ENCODE peak calls at places on chromosomes 16 and 17, in seven cellular contexts. J is SK-N-SH; F is testis; V is prostate gland; Y is CD4-positive, alpha-beta T cell; P is astrocyte of the cerebellum; A is nephron progenitor cell. L is an unnamed sample.

GRCh38 chr17:28712705-28713415 is 1.2 kb upstream of the PROCA1 start:
- DNase-seq in F (no peak), J (no peak), A (no peak), Y (no peak), P (no peak), V (no peak), L (no peak)

GRCh38 chr16:86158688-86159360 is 259.9 kb downstream of the IRF8 start:
- DNase-seq in A (no peak), P (no peak), J (no peak), F (no peak), V (no peak), Y (no peak), L (no peak)

GRCh38 chr17:61075988-61076387 is 323.7 kb upstream of the TBX2 start:
- DNase-seq in V (no peak), P (no peak), J (no peak), F (no peak), A (no peak), Y (no peak), L (no peak)

GRCh38 chr16:47699090-47699489 is 238.0 kb downstream of the PHKB start:
- DNase-seq in F (no peak), P (no peak), Y (no peak), A (no peak), J (no peak), V (no peak), L (no peak)

GRCh38 chr16:66486773-66487579 is 59.9 kb downstream of the BEAN1 start:
- DNase-seq in F (no peak), Y (no peak), P (peak), A (no peak), V (no peak), J (peak), L (peak)

GRCh38 chr17:59893617-59894100 is 738 bp downstream of the RPS6KB1 start:
- DNase-seq in F (peak), V (no peak), J (peak), A (no peak), Y (no peak), P (no peak), L (no peak)

GRCh38 chr16:67542464-67542863 is 13.8 kb downstream of the RIPOR1 start:
- DNase-seq in A (no peak), P (no peak), F (no peak), Y (peak), J (peak), V (no peak), L (no peak)

GRCh38 chr16:67207857-67208524 is 9.1 kb downstream of the ELMO3 start:
- DNase-seq in F (no peak), Y (no peak), V (no peak), P (no peak), A (no peak), J (peak), L (no peak)

GRCh38 chr16:80027007-80027965 is 426.7 kb upstream of the MAF start:
- DNase-seq in F (peak), V (peak), P (peak), J (no peak), A (no peak), Y (peak), L (peak)

GRCh38 chr16:75402174-75402820 is 31.0 kb downstream of the CFDP1 start:
- DNase-seq in P (no peak), A (no peak), J (no peak), V (no peak), Y (no peak), F (no peak), L (no peak)

GRCh38 chr17:33521784-33522183 is 228.7 kb upstream of the ASIC2 start:
- DNase-seq in J (peak), F (peak), P (no peak), A (peak), V (no peak), Y (no peak), L (no peak)

GRCh38 chr16:56279132-56279531 is 87.8 kb downstream of the GNAO1 start:
- DNase-seq in A (no peak), V (no peak), J (no peak), F (no peak), P (no peak), Y (peak), L (peak)

GRCh38 chr17:8698142-8699050 is 46.2 kb downstream of the CCDC42 start:
- DNase-seq in P (no peak), Y (no peak), F (peak), A (peak), V (peak), J (peak), L (no peak)

GRCh38 chr17:31888124-31888523 is 13.4 kb downstream of the UTP6 start:
- DNase-seq in J (no peak), P (no peak), Y (no peak), V (no peak), F (no peak), A (no peak), L (no peak)

GRCh38 chr17:60352569-60352968 is 39.4 kb downstream of the USP32 start:
- DNase-seq in F (no peak), J (no peak), V (no peak), P (no peak), A (no peak), Y (no peak), L (no peak)

GRCh38 chr17:55620945-55621344 is 101.7 kb downstream of the TMEM100 start:
- DNase-seq in V (no peak), Y (no peak), F (no peak), A (no peak), J (no peak), P (no peak), L (no peak)

GRCh38 chr16:19840524-19841110 is 44.0 kb downstream of the GPRC5B start:
- DNase-seq in P (no peak), F (no peak), V (no peak), J (no peak), A (no peak), Y (no peak), L (no peak)

GRCh38 chr17:48486557-48486956 is 44.3 kb downstream of the HOXB1 start:
- DNase-seq in A (no peak), V (no peak), Y (no peak), F (no peak), P (peak), J (no peak), L (no peak)

DNA sequence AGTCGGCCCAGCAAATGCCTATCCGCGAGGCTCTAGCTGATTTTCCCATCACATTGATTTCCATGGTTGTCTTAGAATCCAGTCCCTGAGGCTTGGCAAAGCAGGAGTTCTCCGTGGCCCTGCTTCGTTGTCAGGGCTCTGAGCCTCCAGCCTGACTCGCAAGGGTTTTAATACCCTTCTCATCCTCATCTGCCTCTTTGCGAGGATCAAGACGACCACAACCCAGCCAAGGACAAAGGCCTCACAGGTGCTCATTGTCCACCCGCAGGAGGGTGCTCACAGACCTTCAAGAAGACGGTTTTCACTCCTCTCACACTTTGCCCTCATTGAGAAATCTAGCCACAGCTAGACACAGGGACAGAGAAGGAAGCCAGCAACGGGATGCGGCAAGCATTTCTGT is 610.8 kb downstream of the KCNJ18 start:
- DNase-seq in A (no peak), V (no peak), P (no peak), Y (no peak), J (no peak), F (no peak), L (no peak)
- TF ChIP-seq CTCF in A (no peak), V (no peak), P (no peak), Y (no peak), J (no peak), F (no peak), L (no peak)

GRCh38 chr16:78228704-78229103 is 129.2 kb downstream of the WWOX start:
- DNase-seq in F (no peak), V (no peak), Y (no peak), P (no peak), J (no peak), A (no peak), L (no peak)

GRCh38 chr16:78230832-78231231 is 131.4 kb downstream of the WWOX start:
- DNase-seq in A (no peak), J (no peak), Y (no peak), V (peak), P (no peak), F (no peak), L (no peak)

GRCh38 chr16:78224342-78224741 is 124.9 kb downstream of the WWOX start:
- DNase-seq in V (no peak), P (no peak), A (no peak), Y (no peak), F (no peak), J (no peak), L (no peak)

DNA sequence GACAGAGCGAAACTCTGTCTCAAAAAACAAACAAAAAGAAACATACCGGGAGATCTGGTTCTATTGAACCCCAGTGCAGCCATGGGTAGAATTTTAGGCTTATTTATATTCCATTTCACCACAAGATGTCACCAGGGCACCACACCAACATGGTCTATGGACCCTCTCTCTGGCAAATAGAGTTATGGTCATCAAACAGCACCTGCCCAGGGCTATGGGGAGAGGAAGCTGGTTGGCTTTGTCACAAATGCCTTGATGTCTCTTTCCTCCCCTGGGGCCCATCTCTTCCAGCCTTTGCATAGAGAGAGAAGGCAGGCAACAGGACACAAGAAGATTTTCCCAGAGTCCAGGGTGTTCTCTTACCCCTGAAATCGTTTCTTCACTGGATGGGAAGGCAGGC is 128.4 kb downstream of the WWOX start:
- DNase-seq in J (peak), P (no peak), V (no peak), Y (no peak), A (peak), F (no peak), L (no peak)
- TF ChIP-seq CTCF in J (peak), P (peak), V (no peak), Y (no peak), A (peak), F (no peak), L (no peak)

GRCh38 chr17:6574689-6575595 is 18.6 kb upstream of the PITPNM3 start:
- DNase-seq in Y (no peak), A (peak), P (no peak), F (peak), V (no peak), J (no peak), L (peak)
- TF ChIP-seq CTCF in Y (no peak), A (no peak), P (peak), F (no peak), V (peak), J (no peak), L (no peak)

DNA sequence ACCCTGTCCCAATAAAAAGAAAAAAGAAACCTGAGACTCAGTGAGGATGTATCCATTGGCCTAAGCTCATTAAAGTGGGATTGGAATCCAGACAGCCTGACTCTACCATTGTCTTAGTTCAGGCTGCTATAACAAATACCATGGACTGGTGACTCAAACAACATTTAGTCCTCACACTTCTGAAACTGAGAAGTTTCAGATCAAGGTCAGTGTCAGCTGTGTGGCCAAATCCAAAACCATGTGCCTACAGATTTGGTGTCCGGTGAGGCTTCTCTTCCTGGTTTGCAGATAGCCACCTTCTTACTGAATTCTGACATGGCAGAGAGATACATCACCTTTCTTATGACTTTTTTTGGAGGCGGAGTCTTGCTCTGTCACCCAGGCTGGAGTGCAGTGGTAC is 53.3 kb upstream of the KDM8 start:
- DNase-seq in Y (no peak), J (no peak), P (no peak), V (no peak), F (no peak), A (no peak), L (no peak)
- TF ChIP-seq CTCF in Y (no peak), J (no peak), P (no peak), V (no peak), F (no peak), A (no peak), L (no peak)

GRCh38 chr17:7548585-7549400 is at the start of gene TNFSF12:
- DNase-seq in P (no peak), V (peak), Y (peak), J (peak), A (peak), F (peak), L (no peak)
- TF ChIP-seq CTCF in P (peak), V (peak), Y (no peak), J (peak), A (no peak), F (no peak), L (peak)

DNA sequence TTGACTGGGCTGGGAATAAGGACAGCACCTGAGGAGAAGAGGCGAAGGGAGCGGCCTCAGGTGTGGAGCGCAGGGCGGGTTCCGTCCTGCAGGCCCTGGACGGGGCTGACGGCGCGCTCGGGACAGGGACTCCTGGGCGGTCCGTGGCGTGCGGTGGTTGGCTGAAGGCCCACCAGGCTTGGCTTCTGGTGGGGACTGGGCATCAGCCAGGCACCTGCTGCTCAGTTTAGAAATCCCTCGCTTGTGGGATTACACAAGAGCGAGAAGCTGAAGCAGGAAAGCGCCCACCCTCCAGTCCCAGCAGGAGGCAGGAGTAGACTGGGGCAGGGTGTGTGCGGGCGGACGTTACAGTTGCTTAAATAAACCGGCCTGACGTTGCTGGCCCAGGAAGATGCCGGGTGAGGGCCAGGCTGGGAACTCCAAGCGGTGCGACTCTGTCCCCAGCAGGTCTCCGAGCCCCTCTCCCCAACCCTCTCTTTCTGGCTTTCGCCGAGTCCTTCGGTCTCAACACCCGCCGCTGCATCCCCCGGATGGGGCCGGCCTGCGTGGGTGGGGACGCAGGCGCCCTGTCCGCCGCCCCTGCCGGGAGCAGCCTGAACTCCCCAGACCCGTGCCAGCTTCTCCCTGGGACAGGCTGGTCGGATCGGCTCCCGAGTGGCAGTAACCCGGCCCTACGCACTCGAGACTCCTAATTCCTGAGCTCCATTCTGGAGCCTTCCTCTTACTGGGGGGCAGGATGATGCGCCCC is 639 bp downstream of the MIF4GD start:
- DNase-seq in F (peak), J (peak), A (peak), Y (peak), P (no peak), V (peak), L (peak)
- TF ChIP-seq CTCF in F (no peak), J (peak), A (no peak), Y (no peak), P (peak), V (peak), L (no peak)

DNA sequence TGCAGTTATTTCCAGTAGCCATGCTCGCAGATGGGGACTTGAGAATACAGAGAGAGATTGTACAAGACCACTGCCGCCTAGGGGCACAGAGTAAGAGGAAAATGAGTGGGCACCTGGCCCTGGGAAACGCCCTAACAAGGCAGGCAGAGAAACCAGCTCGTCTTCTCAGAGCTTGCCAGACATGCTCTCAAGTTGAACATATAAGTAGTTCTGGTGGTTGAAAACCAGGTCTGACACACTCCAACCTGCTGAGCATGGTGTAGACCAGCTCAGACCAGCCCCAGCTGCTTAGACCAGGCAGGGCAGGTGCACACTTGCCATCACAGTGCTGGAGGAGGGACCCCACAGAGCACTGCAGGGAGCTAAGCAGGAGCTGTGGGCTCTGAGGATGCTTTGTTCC is 250.5 kb downstream of the CPPED1 start:
- DNase-seq in A (no peak), V (no peak), Y (no peak), J (no peak), F (no peak), P (no peak), L (no peak)
- TF ChIP-seq CTCF in A (no peak), V (no peak), Y (no peak), J (no peak), F (no peak), P (no peak), L (no peak)

DNA sequence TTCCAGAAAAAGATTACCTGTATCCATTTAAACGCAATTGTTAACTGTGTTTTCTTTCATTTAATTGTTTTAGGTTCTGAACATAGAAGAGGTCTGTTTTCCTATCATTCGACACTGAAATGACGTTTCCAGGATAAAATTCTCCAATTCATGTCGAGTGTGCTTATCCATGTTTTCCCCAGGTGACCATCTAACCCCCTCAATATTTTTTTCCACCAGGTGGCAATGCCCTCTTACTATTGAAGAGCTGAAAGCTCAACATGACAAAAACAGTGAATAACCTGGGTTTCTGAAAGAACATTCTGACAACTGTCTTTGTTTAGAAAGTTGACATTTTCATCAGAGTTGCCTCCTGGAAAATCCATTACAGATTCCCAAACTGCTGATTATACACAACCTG is 948.7 kb downstream of the KCNJ2 start:
- DNase-seq in V (no peak), Y (no peak), P (peak), A (no peak), J (peak), F (no peak), L (no peak)
- TF ChIP-seq CTCF in V (no peak), Y (no peak), P (peak), A (peak), J (peak), F (no peak), L (no peak)